ENCODE peak calls at places on chromosomes 5 and 9, in eight cellular contexts. One of them, this sample, is unnamed.

GRCh38 chr5:55994502-55994997 is at the start of gene IL6ST:
- DNase-seq in KG1: no peak
- DNase-seq in PC-3: peak
- DNase-seq in amniotic stem cell: peak
- DNase-seq in activated CD4-positive, alpha-beta T cell treated with anti-CD3 and anti-CD28 coated beads for 4 hours: no peak
- DNase-seq in AG09319: no peak
- DNase-seq in GM23248: peak
- DNase-seq in breast epithelium: peak
- DNase-seq in this sample: peak

GRCh38 chr9:2335260-2335659 is 286.3 kb upstream of the VLDLR start:
- DNase-seq in PC-3: no peak
- DNase-seq in AG09319: no peak
- DNase-seq in GM23248: no peak
- DNase-seq in activated CD4-positive, alpha-beta T cell treated with anti-CD3 and anti-CD28 coated beads for 4 hours: no peak
- DNase-seq in KG1: no peak
- DNase-seq in breast epithelium: no peak
- DNase-seq in amniotic stem cell: no peak
- DNase-seq in this sample: no peak

GRCh38 chr5:170498811-170499210 is 5.0 kb upstream of the KCNIP1 start:
- DNase-seq in amniotic stem cell: no peak
- DNase-seq in AG09319: no peak
- DNase-seq in PC-3: no peak
- DNase-seq in breast epithelium: no peak
- DNase-seq in GM23248: no peak
- DNase-seq in KG1: no peak
- DNase-seq in activated CD4-positive, alpha-beta T cell treated with anti-CD3 and anti-CD28 coated beads for 4 hours: no peak
- DNase-seq in this sample: no peak

GRCh38 chr5:154196955-154197652 is 6.6 kb downstream of the GALNT10 start:
- DNase-seq in PC-3: no peak
- DNase-seq in AG09319: no peak
- DNase-seq in activated CD4-positive, alpha-beta T cell treated with anti-CD3 and anti-CD28 coated beads for 4 hours: no peak
- DNase-seq in KG1: no peak
- DNase-seq in amniotic stem cell: peak
- DNase-seq in breast epithelium: no peak
- DNase-seq in GM23248: no peak
- DNase-seq in this sample: peak

GRCh38 chr5:1568201-1568979 is 44.6 kb upstream of the LPCAT1 start:
- DNase-seq in amniotic stem cell: peak
- DNase-seq in activated CD4-positive, alpha-beta T cell treated with anti-CD3 and anti-CD28 coated beads for 4 hours: no peak
- DNase-seq in GM23248: peak
- DNase-seq in PC-3: peak
- DNase-seq in KG1: no peak
- DNase-seq in breast epithelium: no peak
- DNase-seq in AG09319: peak
- DNase-seq in this sample: peak

GRCh38 chr9:100228352-100228869 is 124.3 kb downstream of the TEX10 start:
- DNase-seq in amniotic stem cell: no peak
- DNase-seq in activated CD4-positive, alpha-beta T cell treated with anti-CD3 and anti-CD28 coated beads for 4 hours: no peak
- DNase-seq in GM23248: no peak
- DNase-seq in KG1: no peak
- DNase-seq in AG09319: no peak
- DNase-seq in PC-3: no peak
- DNase-seq in breast epithelium: no peak
- DNase-seq in this sample: no peak

GRCh38 chr5:127741412-127741811 is 38.2 kb downstream of the CCDC192 start:
- DNase-seq in amniotic stem cell: no peak
- DNase-seq in PC-3: no peak
- DNase-seq in GM23248: no peak
- DNase-seq in breast epithelium: no peak
- DNase-seq in KG1: no peak
- DNase-seq in activated CD4-positive, alpha-beta T cell treated with anti-CD3 and anti-CD28 coated beads for 4 hours: no peak
- DNase-seq in AG09319: no peak
- DNase-seq in this sample: no peak

GRCh38 chr9:35903049-35903448 is 3.0 kb upstream of the HRCT1 start:
- DNase-seq in AG09319: no peak
- DNase-seq in PC-3: peak
- DNase-seq in activated CD4-positive, alpha-beta T cell treated with anti-CD3 and anti-CD28 coated beads for 4 hours: peak
- DNase-seq in GM23248: peak
- DNase-seq in KG1: peak
- DNase-seq in amniotic stem cell: peak
- DNase-seq in breast epithelium: no peak
- DNase-seq in this sample: peak

GRCh38 chr5:172769598-172770373 is 1.2 kb downstream of the DUSP1 start:
- DNase-seq in activated CD4-positive, alpha-beta T cell treated with anti-CD3 and anti-CD28 coated beads for 4 hours: peak
- DNase-seq in AG09319: no peak
- DNase-seq in breast epithelium: no peak
- DNase-seq in GM23248: peak
- DNase-seq in PC-3: no peak
- DNase-seq in KG1: no peak
- DNase-seq in amniotic stem cell: no peak
- DNase-seq in this sample: peak

GRCh38 chr9:110626109-110626829 is 42.3 kb upstream of the MUSK start:
- DNase-seq in PC-3: peak
- DNase-seq in breast epithelium: no peak
- DNase-seq in AG09319: peak
- DNase-seq in KG1: no peak
- DNase-seq in activated CD4-positive, alpha-beta T cell treated with anti-CD3 and anti-CD28 coated beads for 4 hours: no peak
- DNase-seq in amniotic stem cell: peak
- DNase-seq in GM23248: peak
- DNase-seq in this sample: peak

GRCh38 chr5:61964199-61964598 is 341.8 kb upstream of the KIF2A start:
- DNase-seq in GM23248: peak
- DNase-seq in amniotic stem cell: no peak
- DNase-seq in AG09319: no peak
- DNase-seq in breast epithelium: no peak
- DNase-seq in KG1: no peak
- DNase-seq in PC-3: peak
- DNase-seq in activated CD4-positive, alpha-beta T cell treated with anti-CD3 and anti-CD28 coated beads for 4 hours: no peak
- DNase-seq in this sample: no peak

GRCh38 chr9:120545691-120546565 is 34.0 kb downstream of the CDK5RAP2 start:
- DNase-seq in PC-3: no peak
- DNase-seq in GM23248: no peak
- DNase-seq in breast epithelium: no peak
- DNase-seq in activated CD4-positive, alpha-beta T cell treated with anti-CD3 and anti-CD28 coated beads for 4 hours: no peak
- DNase-seq in amniotic stem cell: no peak
- DNase-seq in AG09319: no peak
- DNase-seq in KG1: no peak
- DNase-seq in this sample: peak

GRCh38 chr5:172640822-172641358 is at the start of gene NEURL1B:
- DNase-seq in PC-3: peak
- DNase-seq in breast epithelium: no peak
- DNase-seq in GM23248: peak
- DNase-seq in activated CD4-positive, alpha-beta T cell treated with anti-CD3 and anti-CD28 coated beads for 4 hours: peak
- DNase-seq in AG09319: peak
- DNase-seq in amniotic stem cell: peak
- DNase-seq in KG1: peak
- DNase-seq in this sample: peak

GRCh38 chr9:131621551-131622321 is 76.4 kb downstream of the PRRT1B start:
- DNase-seq in amniotic stem cell: no peak
- DNase-seq in AG09319: no peak
- DNase-seq in GM23248: no peak
- DNase-seq in KG1: no peak
- DNase-seq in breast epithelium: no peak
- DNase-seq in activated CD4-positive, alpha-beta T cell treated with anti-CD3 and anti-CD28 coated beads for 4 hours: no peak
- DNase-seq in PC-3: no peak
- DNase-seq in this sample: no peak

GRCh38 chr5:171914939-171915338 is 91.5 kb downstream of the FBXW11 start:
- DNase-seq in KG1: no peak
- DNase-seq in AG09319: no peak
- DNase-seq in activated CD4-positive, alpha-beta T cell treated with anti-CD3 and anti-CD28 coated beads for 4 hours: no peak
- DNase-seq in GM23248: no peak
- DNase-seq in amniotic stem cell: no peak
- DNase-seq in PC-3: no peak
- DNase-seq in breast epithelium: no peak
- DNase-seq in this sample: no peak

GRCh38 chr9:37374892-37375291 is 47.6 kb upstream of the GRHPR start:
- DNase-seq in GM23248: no peak
- DNase-seq in KG1: no peak
- DNase-seq in AG09319: no peak
- DNase-seq in amniotic stem cell: no peak
- DNase-seq in PC-3: no peak
- DNase-seq in activated CD4-positive, alpha-beta T cell treated with anti-CD3 and anti-CD28 coated beads for 4 hours: no peak
- DNase-seq in breast epithelium: no peak
- DNase-seq in this sample: no peak

GRCh38 chr9:79660615-79661014 is 88.8 kb downstream of the TLE4 start:
- DNase-seq in AG09319: no peak
- DNase-seq in GM23248: no peak
- DNase-seq in PC-3: no peak
- DNase-seq in KG1: no peak
- DNase-seq in amniotic stem cell: no peak
- DNase-seq in activated CD4-positive, alpha-beta T cell treated with anti-CD3 and anti-CD28 coated beads for 4 hours: no peak
- DNase-seq in breast epithelium: no peak
- DNase-seq in this sample: no peak

GRCh38 chr5:108997720-108998119 is 250.0 kb downstream of the FER start:
- DNase-seq in breast epithelium: no peak
- DNase-seq in KG1: no peak
- DNase-seq in GM23248: no peak
- DNase-seq in AG09319: no peak
- DNase-seq in amniotic stem cell: no peak
- DNase-seq in PC-3: no peak
- DNase-seq in activated CD4-positive, alpha-beta T cell treated with anti-CD3 and anti-CD28 coated beads for 4 hours: no peak
- DNase-seq in this sample: no peak

GRCh38 chr9:136614372-136614922 is 48.3 kb upstream of the EGFL7 start:
- DNase-seq in GM23248: peak
- DNase-seq in activated CD4-positive, alpha-beta T cell treated with anti-CD3 and anti-CD28 coated beads for 4 hours: no peak
- DNase-seq in PC-3: no peak
- DNase-seq in KG1: no peak
- DNase-seq in AG09319: peak
- DNase-seq in amniotic stem cell: no peak
- DNase-seq in breast epithelium: no peak
- DNase-seq in this sample: no peak

GRCh38 chr9:128054090-128054489 is 13.0 kb downstream of the NAIF1 start:
- DNase-seq in KG1: no peak
- DNase-seq in amniotic stem cell: no peak
- DNase-seq in GM23248: no peak
- DNase-seq in activated CD4-positive, alpha-beta T cell treated with anti-CD3 and anti-CD28 coated beads for 4 hours: no peak
- DNase-seq in breast epithelium: no peak
- DNase-seq in PC-3: no peak
- DNase-seq in AG09319: no peak
- DNase-seq in this sample: no peak